ENCODE peak calls at places on chromosomes 7 and 10, in six cellular contexts. T is right lobe of liver, C is fibroblast of lung, J is uterus, X is HL-60, I is astrocyte of the spinal cord. Y is an unnamed sample.

GRCh38 chr7:44216019-44216418 is 15.2 kb downstream of the YKT6 start:
- DNase-seq in T (no peak), C (no peak), J (no peak), X (no peak), I (no peak), Y (no peak)

GRCh38 chr7:42233939-42234338 is 3.1 kb downstream of the GLI3 start:
- DNase-seq in T (no peak), C (peak), J (no peak), X (no peak), I (peak), Y (no peak)

GRCh38 chr10:28219241-28219640 is 83.6 kb downstream of the MPP7 start:
- DNase-seq in T (no peak), C (peak), J (no peak), X (no peak), I (peak), Y (no peak)

GRCh38 chr10:15997313-15997712 is 137.0 kb upstream of the MINDY3 start:
- DNase-seq in T (no peak), C (no peak), J (no peak), X (no peak), I (no peak), Y (no peak)

GRCh38 chr7:14821757-14822480 is 80.6 kb downstream of the DGKB start:
- DNase-seq in T (no peak), C (peak), J (no peak), X (no peak), I (peak), Y (no peak)

GRCh38 chr7:50142421-50143113 is 49.5 kb upstream of the ZPBP start:
- DNase-seq in T (no peak), C (peak), J (no peak), X (no peak), I (peak), Y (no peak)

GRCh38 chr10:128156999-128157755 is 31.0 kb upstream of the MKI67 start:
- DNase-seq in T (peak), C (no peak), J (no peak), X (no peak), I (no peak), Y (no peak)

GRCh38 chr10:97726636-97727178 is 10.2 kb upstream of the ZFYVE27 start:
- DNase-seq in T (peak), C (peak), J (no peak), X (no peak), I (peak), Y (no peak)

GRCh38 chr10:121880842-121881423 is 46.9 kb downstream of the ATE1 start:
- DNase-seq in T (no peak), C (no peak), J (no peak), X (no peak), I (no peak), Y (no peak)

GRCh38 chr7:347644-348479 is 57.9 kb downstream of the FOXL3 start:
- DNase-seq in T (no peak), C (no peak), J (no peak), X (no peak), I (no peak), Y (no peak)

GRCh38 chr7:146172112-146172511 is 55.5 kb downstream of the CNTNAP2 start:
- DNase-seq in T (no peak), C (no peak), J (no peak), X (no peak), I (no peak), Y (no peak)

GRCh38 chr7:16908561-16908960 is 26.8 kb upstream of the AGR3 start:
- DNase-seq in T (no peak), C (no peak), J (no peak), X (no peak), I (no peak), Y (no peak)

GRCh38 chr7:148999166-148999565 is 29.1 kb downstream of the PDIA4 start:
- DNase-seq in T (no peak), C (no peak), J (no peak), X (no peak), I (no peak), Y (no peak)

GRCh38 chr7:100435401-100436304 is 644 bp downstream of the PPP1R35 start:
- DNase-seq in T (peak), C (peak), J (peak), X (peak), I (peak), Y (peak)

GRCh38 chr10:31018977-31019376 is 12.7 kb downstream of the ZNF438 start:
- DNase-seq in T (no peak), C (no peak), J (no peak), X (no peak), I (no peak), Y (no peak)

DNA sequence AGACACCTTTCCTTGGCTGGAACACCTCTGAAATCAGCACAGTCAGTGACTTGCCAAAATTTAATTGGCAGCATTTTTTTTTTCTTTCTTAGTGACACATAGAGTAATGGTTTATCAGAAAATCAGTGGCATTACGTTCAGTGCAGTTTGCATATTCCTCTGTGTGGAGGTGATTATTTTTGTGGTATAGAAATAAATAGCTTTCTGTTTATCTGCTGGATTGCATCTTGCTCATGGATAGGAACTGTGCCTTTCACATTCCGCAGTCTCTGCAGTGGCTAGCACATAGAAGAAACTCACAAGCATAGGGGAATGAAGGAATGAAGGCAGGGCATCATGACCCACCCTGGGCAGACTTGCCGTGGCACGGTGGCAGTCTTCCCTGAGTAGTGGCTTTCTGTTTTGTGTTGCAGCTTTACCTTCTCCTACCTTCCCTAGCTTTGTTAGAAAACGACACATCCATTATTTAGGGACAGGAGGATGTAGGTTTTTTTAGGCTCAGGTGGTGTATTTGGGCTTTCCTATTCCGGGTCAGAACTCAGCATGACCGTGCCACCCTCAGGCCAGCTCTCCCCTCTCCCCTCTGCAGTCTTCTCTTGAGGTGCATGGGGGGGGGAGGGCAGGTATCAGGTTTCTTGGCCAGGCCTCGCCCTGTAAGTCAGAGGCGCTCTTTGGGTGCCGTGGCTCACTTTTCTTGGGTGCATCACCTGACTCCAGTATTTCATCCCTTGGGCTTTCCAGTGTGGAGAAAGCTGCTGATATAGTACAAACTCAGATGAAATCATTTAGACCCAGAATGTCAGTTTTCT is 112.5 kb upstream of the GJD4 start:
- DNase-seq in T (no peak), C (no peak), J (no peak), X (no peak), I (no peak), Y (no peak)
- TF ChIP-seq CTCF in T (no peak), C (no peak), J (no peak), X (no peak), I (no peak), Y (no peak)

DNA sequence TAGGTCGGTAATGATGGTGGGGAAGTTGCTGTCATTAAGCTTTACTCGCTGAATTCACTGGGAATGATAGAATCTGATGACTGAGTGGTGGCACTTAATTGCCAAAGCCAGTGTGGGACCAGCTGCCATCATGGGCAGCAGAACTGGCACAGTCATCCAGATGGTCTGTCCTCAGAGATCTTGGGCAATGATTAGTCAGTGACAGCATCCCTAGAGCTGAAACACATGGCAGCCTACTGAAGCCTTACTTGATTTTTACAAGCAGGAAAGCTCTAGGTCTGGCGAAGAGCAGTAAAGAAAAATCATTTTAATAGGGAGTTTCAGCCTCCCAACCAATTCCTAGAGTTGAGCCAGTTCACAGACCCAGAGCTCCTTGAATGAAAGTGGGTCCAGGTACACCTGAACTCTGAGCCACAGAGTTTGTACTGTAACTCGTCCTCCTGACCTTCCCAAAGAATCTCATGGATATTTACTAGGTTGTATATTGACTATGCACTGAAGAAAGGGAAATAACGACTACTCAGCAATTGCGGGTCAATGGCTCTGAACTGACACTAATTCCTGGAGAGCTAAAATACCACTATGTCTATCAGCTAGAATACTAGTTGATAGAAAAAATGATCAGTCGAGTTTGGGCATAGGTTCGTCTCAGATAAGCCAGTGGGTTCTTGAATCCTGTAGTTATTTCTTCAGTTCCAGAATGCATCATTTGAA is 4.4 kb upstream of the ASB13 start:
- DNase-seq in T (no peak), C (no peak), J (no peak), X (no peak), I (no peak), Y (no peak)
- TF ChIP-seq CTCF in T (no peak), C (no peak), J (no peak), X (no peak), I (no peak), Y (no peak)

DNA sequence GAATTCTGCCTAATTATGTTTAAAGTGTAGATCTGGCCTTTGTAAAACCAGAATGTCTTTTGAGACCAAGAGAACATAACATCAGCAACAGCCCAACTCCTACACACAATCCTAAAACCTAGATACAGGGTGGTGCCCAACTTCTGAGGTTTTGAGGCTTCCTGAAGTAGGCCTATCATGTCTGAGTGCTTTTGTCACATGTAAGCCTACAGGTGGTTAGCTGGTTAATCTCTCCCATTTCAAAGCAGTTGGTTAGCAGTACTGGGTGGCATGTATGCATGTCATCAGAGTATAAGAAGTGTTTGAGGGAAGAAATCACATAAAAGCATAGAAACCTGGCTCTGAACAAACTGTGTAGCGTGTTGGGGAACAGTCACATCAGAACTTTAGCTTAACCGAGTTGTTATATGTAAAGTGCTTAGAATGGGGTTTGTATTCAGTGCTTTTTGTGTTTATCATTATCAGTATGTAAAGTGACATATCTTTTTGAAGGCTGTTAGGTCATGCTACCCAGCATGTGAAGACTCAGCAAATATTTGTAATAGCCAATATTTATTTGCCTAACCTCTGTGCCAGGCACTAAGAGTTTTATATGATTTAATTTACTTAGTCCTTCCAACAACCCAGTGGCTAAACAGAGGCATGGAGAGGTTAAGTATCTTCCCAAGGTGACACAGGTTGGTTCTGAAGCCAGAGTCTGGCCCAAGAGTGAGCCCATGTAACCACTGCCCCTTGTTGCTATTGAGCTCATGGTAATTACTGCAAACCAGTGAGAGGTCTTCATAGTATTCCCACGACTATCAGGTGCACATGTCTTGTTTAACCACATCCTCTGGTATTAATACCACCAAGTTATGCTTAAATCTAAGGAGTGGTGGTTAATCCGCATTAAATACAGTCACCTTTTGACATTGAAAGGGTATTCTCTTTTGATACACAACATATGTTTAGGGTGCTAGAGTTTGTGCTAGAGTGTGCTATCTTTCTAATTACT is 2.6 kb downstream of the ADD3 start:
- DNase-seq in T (no peak), C (peak), J (no peak), X (peak), I (no peak), Y (no peak)
- TF ChIP-seq CTCF in T (no peak), C (no peak), J (no peak), X (no peak), I (no peak), Y (no peak)

GRCh38 chr10:70265032-70265689 is 18.6 kb downstream of the NPFFR1 start:
- DNase-seq in T (no peak), C (no peak), J (no peak), X (no peak), I (no peak), Y (no peak)

GRCh38 chr10:70268376-70268775 is 15.4 kb downstream of the NPFFR1 start:
- DNase-seq in T (no peak), C (no peak), J (no peak), X (no peak), I (no peak), Y (no peak)

GRCh38 chr10:70266701-70267100 is 17.1 kb downstream of the NPFFR1 start:
- DNase-seq in T (no peak), C (no peak), J (no peak), X (no peak), I (no peak), Y (no peak)

GRCh38 chr10:70266056-70266455 is 17.7 kb downstream of the NPFFR1 start:
- DNase-seq in T (no peak), C (no peak), J (no peak), X (no peak), I (no peak), Y (no peak)

GRCh38 chr10:70267161-70267933 is 16.5 kb downstream of the NPFFR1 start:
- DNase-seq in T (no peak), C (peak), J (no peak), X (no peak), I (peak), Y (no peak)
- TF ChIP-seq CTCF in T (no peak), C (peak), J (no peak), X (no peak), I (peak), Y (no peak)

DNA sequence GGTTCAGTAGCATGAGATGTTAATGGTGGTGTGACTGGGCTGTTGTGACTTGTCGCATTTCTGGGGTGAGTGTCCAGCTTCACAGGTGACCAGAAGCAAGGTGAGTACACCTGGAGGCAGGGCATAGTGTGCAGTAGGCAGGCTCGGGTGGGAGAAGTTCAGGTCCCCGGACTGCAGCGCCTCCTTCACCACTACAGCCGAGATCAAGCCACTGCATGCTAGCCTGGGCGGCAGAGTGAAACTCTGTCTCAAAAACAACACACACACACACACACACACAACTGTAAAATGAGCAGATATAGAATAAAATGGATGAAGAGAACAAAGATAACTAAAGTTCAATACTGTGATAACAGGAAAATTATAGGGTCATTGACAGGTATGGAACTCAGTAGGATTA is 11.1 kb upstream of the PARD3 start:
- DNase-seq in T (no peak), C (no peak), J (no peak), X (no peak), I (no peak), Y (no peak)
- TF ChIP-seq CTCF in T (no peak), C (no peak), J (no peak), X (no peak), I (no peak), Y (no peak)